ENCODE peak calls at places on chromosomes 4 and X, in seven cellular contexts. V, S, W, Y, A, O and G are unnamed samples. For H3K4me1, the result is how much of the 10 kb centered on the place peaks cover.

GRCh38 chrX:111352424-111352823 is 59.6 kb downstream of the DCX start:
- DNase-seq in V (no peak), O (peak), A (no peak), W (no peak), Y (peak), S (peak), G (peak)

GRCh38 chr4:128353791-128354190 is 66.2 kb upstream of the PGRMC2 start:
- DNase-seq in V (no peak), S (no peak), O (no peak), A (no peak), W (no peak), Y (no peak), G (no peak)

GRCh38 chr4:2927016-2927695 is 36.0 kb downstream of the NOP14 start:
- DNase-seq in S (no peak), Y (no peak), A (no peak), V (no peak), O (no peak), W (no peak), G (no peak)

GRCh38 chrX:13059676-13060499 is 15.5 kb upstream of the FAM9C start:
- DNase-seq in A (no peak), S (no peak), V (peak), O (no peak), Y (no peak), W (peak), G (peak)

GRCh38 chr4:175542787-175543186 is 269.3 kb downstream of the GPM6A start:
- DNase-seq in S (no peak), W (no peak), V (no peak), A (no peak), O (no peak), Y (no peak), G (no peak)

GRCh38 chr4:145019346-145019745 is 78.7 kb downstream of the ANAPC10 start:
- DNase-seq in O (no peak), Y (no peak), V (no peak), S (no peak), A (no peak), W (no peak), G (no peak)

GRCh38 chr4:73499996-73500765 is 18.6 kb downstream of the AFM start:
- DNase-seq in O (no peak), S (no peak), Y (no peak), W (no peak), V (no peak), A (no peak), G (no peak)

GRCh38 chr4:86498560-86499166 is 95.5 kb upstream of the PTPN13 start:
- DNase-seq in S (no peak), A (peak), Y (no peak), O (peak), V (peak), W (peak), G (peak)

GRCh38 chr4:129900430-129900953 is 804.5 kb downstream of the C4orf33 start:
- DNase-seq in Y (no peak), W (no peak), S (no peak), A (no peak), O (no peak), V (no peak), G (no peak)

GRCh38 chrX:39654183-39654925 is 443.4 kb downstream of the BCOR start:
- DNase-seq in O (no peak), V (no peak), W (no peak), S (no peak), Y (no peak), A (peak), G (no peak)

GRCh38 chr4:11487876-11488545 is 59.3 kb upstream of the HS3ST1 start:
- DNase-seq in W (no peak), A (no peak), Y (no peak), V (no peak), S (no peak), O (no peak), G (no peak)

GRCh38 chr4:83449009-83449408 is 6.6 kb downstream of the HELQ start:
- DNase-seq in W (no peak), Y (no peak), A (no peak), O (no peak), S (no peak), V (no peak), G (no peak)

GRCh38 chr4:83456184-83456501 is 285 bp downstream of the MRPS18C start:
- DNase-seq in Y (no peak), W (no peak), A (no peak), S (no peak), O (no peak), V (no peak), G (no peak)

GRCh38 chr4:83455300-83456183 is at the start of the genes HELQ and MRPS18C:
- DNase-seq in A (peak), S (peak), V (peak), W (peak), Y (peak), O (peak), G (peak)

DNA sequence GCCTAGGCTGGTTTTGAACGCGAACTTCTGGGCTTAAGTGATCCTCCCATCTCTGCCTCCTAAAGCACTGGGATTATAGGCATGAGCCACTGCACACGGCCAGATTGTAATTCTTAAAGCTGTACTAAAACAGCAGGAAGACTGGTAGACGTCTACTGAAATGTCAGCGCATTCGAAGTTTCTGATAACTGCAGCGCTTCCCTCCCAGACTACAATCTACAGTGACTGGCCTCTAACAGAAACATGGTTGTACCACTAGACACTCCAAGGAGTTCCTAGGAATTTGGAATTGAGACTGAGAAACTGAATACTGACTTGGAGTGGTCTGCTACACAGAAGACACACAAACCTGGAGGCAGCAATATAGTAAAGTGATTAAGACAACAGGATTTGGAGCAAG is 997 bp downstream of the HELQ start:
- DNase-seq in S (no peak), A (peak), O (no peak), V (no peak), Y (no peak), W (no peak), G (peak)
- H3K4me1 ChIP-seq in S (under half), A (under half), O (under half), V (under half), Y (under half), W (under half), G (under half)

DNA sequence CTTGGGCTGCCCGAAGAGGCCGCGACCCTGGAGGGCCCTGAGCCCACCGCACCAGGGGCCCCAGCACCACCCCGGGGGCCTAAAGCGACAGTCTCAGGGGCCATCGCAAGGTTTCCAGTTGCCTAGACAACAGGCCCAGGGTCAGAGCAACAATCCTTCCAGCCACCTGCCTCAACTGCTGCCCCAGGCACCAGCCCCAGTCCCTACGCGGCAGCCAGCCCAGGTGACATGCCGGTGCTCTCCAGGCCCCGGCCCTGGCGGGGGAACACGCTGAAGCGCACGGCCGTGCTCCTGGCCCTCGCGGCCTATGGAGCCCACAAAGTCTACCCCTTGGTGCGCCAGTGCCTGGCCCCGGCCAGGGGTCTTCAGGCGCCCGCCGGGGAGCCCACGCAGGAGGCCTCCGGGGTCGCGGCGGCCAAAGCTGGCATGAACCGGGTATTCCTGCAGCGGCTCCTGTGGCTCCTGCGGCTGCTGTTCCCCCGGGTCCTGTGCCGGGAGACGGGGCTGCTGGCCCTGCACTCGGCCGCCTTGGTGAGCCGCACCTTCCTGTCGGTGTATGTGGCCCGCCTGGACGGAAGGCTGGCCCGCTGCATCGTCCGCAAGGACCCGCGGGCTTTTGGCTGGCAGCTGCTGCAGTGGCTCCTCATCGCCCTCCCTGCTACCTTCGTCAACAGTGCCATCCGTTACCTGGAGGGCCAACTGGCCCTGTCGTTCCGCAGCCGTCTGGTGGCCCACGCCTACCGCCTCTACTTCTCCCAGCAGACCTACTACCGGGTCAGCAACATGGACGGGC is 579 bp downstream of the ABCD1 start:
- DNase-seq in A (peak), S (no peak), V (no peak), W (no peak), O (peak), Y (no peak), G (no peak)
- H3K4me1 ChIP-seq in A (under half), S (under half), V (under half), W (under half), O (half or more), Y (under half), G (under half)

GRCh38 chr4:45580306-45580705 is 543.5 kb downstream of the GABRG1 start:
- DNase-seq in O (no peak), Y (no peak), A (no peak), S (no peak), W (no peak), V (no peak), G (no peak)
- H3K4me1 ChIP-seq in O (under half), Y (under half), A (under half), S (under half), W (under half), V (under half), G (under half)

GRCh38 chrX:154016366-154017076 is 3.2 kb downstream of the IRAK1 start:
- DNase-seq in V (no peak), S (no peak), W (no peak), Y (no peak), O (no peak), A (no peak), G (no peak)
- H3K4me1 ChIP-seq in V (under half), S (under half), W (under half), Y (under half), O (under half), A (under half), G (under half)

GRCh38 chrX:41722816-41723215 is 1.2 kb upstream of the GPR82 start:
- DNase-seq in Y (no peak), A (no peak), O (no peak), S (no peak), V (no peak), W (no peak), G (no peak)
- H3K4me1 ChIP-seq in Y (under half), A (under half), O (under half), S (under half), V (under half), W (under half), G (under half)

GRCh38 chr4:4871267-4872147 is 12.0 kb downstream of the MSX1 start:
- DNase-seq in A (peak), O (no peak), V (no peak), W (no peak), Y (no peak), S (no peak), G (no peak)
- H3K4me1 ChIP-seq in A (under half), O (under half), V (under half), W (under half), Y (under half), S (under half), G (under half)

DNA sequence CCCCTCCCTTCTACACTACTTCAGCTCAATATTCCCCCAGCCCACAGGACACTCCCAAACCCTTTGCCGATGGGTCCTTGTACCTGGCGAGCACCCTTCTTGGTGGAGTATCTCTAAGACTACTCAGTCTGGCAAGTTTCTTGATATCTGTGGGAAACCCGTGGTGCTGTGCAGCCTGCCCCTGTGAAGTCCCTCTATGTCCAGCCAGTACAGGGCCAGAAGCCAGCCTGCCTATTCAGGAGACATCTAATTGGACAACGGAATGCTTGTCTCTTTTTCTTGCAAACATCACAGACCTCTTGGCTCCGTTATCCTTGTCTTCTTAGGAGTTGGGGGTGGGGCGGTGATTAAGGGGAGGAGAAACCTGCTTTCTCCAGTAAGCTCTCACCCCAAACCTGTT is 3.7 kb upstream of the IGFBP7 start:
- DNase-seq in A (peak), W (no peak), Y (no peak), V (no peak), S (no peak), O (no peak), G (no peak)
- H3K4me1 ChIP-seq in A (under half), W (under half), Y (under half), V (under half), S (under half), O (under half), G (under half)

DNA sequence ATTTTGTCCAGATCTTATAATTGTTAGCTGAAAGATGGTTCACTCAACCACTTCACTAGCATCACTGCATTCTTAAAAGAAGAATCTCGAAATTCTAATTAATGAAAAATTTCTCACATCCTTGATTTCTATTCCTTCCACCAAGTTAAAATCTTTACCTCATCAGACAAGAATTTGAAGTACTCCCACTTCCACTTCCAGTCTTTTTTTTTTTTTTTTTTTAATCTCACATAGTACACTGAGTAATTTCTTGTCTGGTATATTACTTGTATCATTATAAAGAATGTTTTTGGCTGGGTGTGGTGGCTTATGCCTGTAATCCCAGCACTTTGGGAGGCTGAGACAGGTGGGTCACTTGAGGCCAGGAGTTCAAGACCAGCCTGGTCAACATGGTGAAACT is 73.2 kb downstream of the FBXW7 start:
- DNase-seq in S (no peak), A (no peak), Y (no peak), V (no peak), O (no peak), W (no peak), G (no peak)
- H3K4me1 ChIP-seq in S (under half), A (under half), Y (under half), V (under half), O (under half), W (under half), G (under half)

DNA sequence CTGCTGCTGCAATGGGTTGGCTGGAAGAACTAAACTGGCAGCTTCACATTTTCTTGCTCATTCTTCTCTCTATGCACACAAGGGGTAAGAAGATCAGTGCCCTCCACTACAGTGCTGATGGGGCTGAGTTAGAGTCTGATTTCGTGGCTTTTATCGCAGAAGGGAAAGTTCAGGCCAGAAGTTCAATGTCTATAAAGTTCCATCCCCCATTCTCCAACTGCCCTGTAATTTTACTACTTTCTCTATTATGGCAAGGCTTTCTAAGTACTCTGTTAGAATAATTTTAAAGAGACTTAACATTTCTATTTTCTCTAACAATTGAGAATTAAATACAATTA is 293.9 kb downstream of the BMPR1B start:
- DNase-seq in A (no peak), O (no peak), V (no peak), S (no peak), W (no peak), Y (no peak), G (no peak)
- H3K4me1 ChIP-seq in A (under half), O (under half), V (under half), S (under half), W (under half), Y (under half), G (under half)

DNA sequence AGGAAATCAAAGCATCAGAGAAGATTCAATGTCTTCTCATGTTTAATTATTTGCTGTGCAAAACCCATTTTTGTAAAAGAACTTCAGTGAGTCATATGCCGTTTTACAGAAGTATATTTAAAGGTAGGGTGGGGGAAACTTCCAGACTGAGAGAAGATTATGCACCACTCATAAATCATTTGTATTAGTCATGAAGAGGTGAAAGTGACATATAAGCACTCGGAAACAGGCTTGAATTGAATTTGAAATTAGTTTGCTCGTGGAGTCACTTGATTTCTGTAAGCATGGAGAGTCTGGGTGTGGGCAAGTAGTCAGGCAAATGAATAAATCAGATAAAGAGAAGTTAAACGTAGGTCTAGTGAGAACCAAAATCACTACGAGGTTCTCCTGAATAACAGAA is 335.1 kb downstream of the ANK2 start:
- DNase-seq in W (no peak), A (no peak), V (peak), S (no peak), O (no peak), Y (no peak), G (no peak)
- H3K4me1 ChIP-seq in W (under half), A (under half), V (under half), S (under half), O (under half), Y (under half), G (under half)